ENCODE peak calls at places on chromosomes 13 and 19, in seven cellular contexts. G, O, E, A, P, M and W are unnamed samples.

GRCh38 chr19:49165865-49166301 is 8.3 kb downstream of the TRPM4 start:
- DNase-seq in M (no peak), P (no peak), E (no peak), G (no peak), O (no peak), A (no peak), W (no peak)

GRCh38 chr13:40993119-40993518 is 26.0 kb downstream of the ELF1 start:
- DNase-seq in P (no peak), G (no peak), E (no peak), A (no peak), O (no peak), M (no peak), W (no peak)

GRCh38 chr13:91313103-91313502 is 34.4 kb upstream of the MIR17HG start:
- DNase-seq in O (peak; percentile 3), P (no peak), A (peak; percentile 49), M (no peak), E (peak; percentile 84), G (no peak), W (peak; percentile 1)

GRCh38 chr13:52010890-52011689 is at the start of gene ATP7B:
- DNase-seq in M (no peak), P (no peak), E (peak; percentile 57), A (peak; percentile 36), O (peak; percentile 8), G (peak; percentile 30), W (no peak)

GRCh38 chr13:114112826-114113322 is 19.5 kb downstream of the RASA3 start:
- DNase-seq in M (peak; percentile 8), P (no peak), G (peak; percentile 11), E (no peak), A (no peak), O (no peak), W (no peak)

GRCh38 chr19:38597075-38597474 is 20.7 kb downstream of the MAP4K1 start:
- DNase-seq in E (no peak), P (no peak), O (no peak), G (no peak), M (no peak), A (no peak), W (no peak)

GRCh38 chr13:105165449-105166125 is 1369.9 kb downstream of the EFNB2 start:
- DNase-seq in G (no peak), O (no peak), M (no peak), A (no peak), P (peak; percentile 71), E (peak; percentile 12), W (no peak)

GRCh38 chr13:33676700-33677048 is 141.3 kb upstream of the RFC3 start:
- DNase-seq in G (peak; percentile 58), M (no peak), O (peak; percentile 72), A (peak; percentile 67), P (peak; percentile 50), E (peak; percentile 47), W (peak; percentile 61)

GRCh38 chr13:104297075-104297474 is 1230.9 kb upstream of the SLC10A2 start:
- DNase-seq in A (no peak), O (no peak), P (no peak), E (no peak), M (no peak), G (no peak), W (no peak)

GRCh38 chr13:98985591-98985990 is 7.7 kb upstream of the DOCK9 start:
- DNase-seq in E (no peak), M (no peak), G (no peak), P (no peak), O (no peak), A (no peak), W (no peak)

GRCh38 chr19:14138576-14139265 is 2.3 kb upstream of the ASF1B start:
- DNase-seq in A (no peak), O (peak; percentile 59), E (no peak), G (no peak), P (no peak), M (no peak), W (no peak)

GRCh38 chr13:103815619-103816018 is 749.4 kb upstream of the SLC10A2 start:
- DNase-seq in A (no peak), E (no peak), G (no peak), P (no peak), M (no peak), O (peak; percentile 51), W (peak; percentile 2)

GRCh38 chr13:28048768-28049167 is 51.6 kb downstream of the FLT3 start:
- DNase-seq in A (no peak), M (no peak), E (no peak), G (no peak), O (no peak), P (no peak), W (no peak)

GRCh38 chr19:18700501-18701249 is 17.2 kb downstream of the CRTC1 start:
- DNase-seq in P (peak; percentile 85), G (peak; percentile 90), M (peak; percentile 67), A (peak; percentile 67), O (peak; percentile 71), E (no peak), W (peak; percentile 59)

GRCh38 chr19:6720369-6721112 is at the start of gene C3:
- DNase-seq in A (peak; percentile 71), G (peak; percentile 75), M (peak; percentile 53), O (peak; percentile 75), E (peak; percentile 4), P (peak; percentile 68), W (peak; percentile 91)

GRCh38 chr19:49863254-49863934 is 4.0 kb downstream of the PNKP start:
- DNase-seq in E (no peak), P (no peak), A (no peak), G (no peak), M (no peak), O (no peak), W (no peak)

GRCh38 chr13:112182831-112183543 is 116.0 kb downstream of the SOX1 start:
- DNase-seq in A (no peak), M (no peak), P (peak; percentile 79), G (no peak), E (no peak), O (no peak), W (no peak)

GRCh38 chr19:11288349-11288748 is 7.6 kb upstream of the TSPAN16 start:
- DNase-seq in M (no peak), G (no peak), P (no peak), A (no peak), O (peak; percentile 29), E (peak; percentile 76), W (no peak)

GRCh38 chr13:45681101-45681500 is 21.0 kb upstream of the CBY2 start:
- DNase-seq in E (no peak), M (no peak), G (no peak), A (no peak), O (no peak), P (no peak), W (no peak)

GRCh38 chr13:93477238-93477637 is 250.6 kb downstream of the GPC6 start:
- DNase-seq in O (no peak), E (no peak), P (no peak), A (no peak), M (no peak), G (no peak), W (no peak)

GRCh38 chr19:53786744-53787143 is 37.4 kb downstream of the NLRP12 start:
- DNase-seq in O (no peak), A (no peak), M (no peak), P (no peak), G (no peak), E (no peak), W (no peak)

GRCh38 chr13:104847863-104848262 is 1687.6 kb downstream of the EFNB2 start:
- DNase-seq in G (no peak), A (no peak), M (no peak), E (no peak), P (no peak), O (peak; percentile 21), W (no peak)

GRCh38 chr13:45916859-45917418 is 65.4 kb upstream of the SIAH3 start:
- DNase-seq in M (no peak), A (no peak), E (no peak), O (no peak), P (no peak), G (no peak), W (no peak)